ENCODE peak calls at places on chromosomes 13 and 19, in eight cellular contexts. A is ovary, H is neural progenitor cell, Y is tibial artery, R is cardiac muscle cell, M is breast epithelium, F is right atrium auricular region, C is RWPE2. I is an unnamed sample.
A peak's percentile ranks its signal among the peaks of the same experiment; 100 is the strongest.

GRCh38 chr19:15759962-15760565 is 22.3 kb downstream of the OR10H3 start:
- DNase-seq in R (no peak), Y (no peak), A (no peak), H (no peak), C (no peak), M (no peak), F (no peak), I (no peak)

GRCh38 chr19:16167055-16167454 is 6.3 kb downstream of the CIB3 start:
- DNase-seq in R (no peak), C (no peak), F (no peak), Y (no peak), H (no peak), A (no peak), M (no peak), I (no peak)

GRCh38 chr19:3302755-3303154 is 63.6 kb upstream of the NFIC start:
- DNase-seq in F (no peak), C (no peak), A (no peak), R (no peak), H (no peak), Y (no peak), M (no peak), I (no peak)

GRCh38 chr19:56507446-56508281 is at the start of gene ZNF471:
- DNase-seq in A (peak; percentile 99), Y (peak; percentile 99), H (peak; percentile 96), R (peak; percentile 99), M (peak; percentile 97), F (peak; percentile 96), C (peak; percentile 86), I (peak; percentile 99)

GRCh38 chr13:72166102-72166660 is 299.2 kb upstream of the DACH1 start:
- DNase-seq in C (no peak), A (no peak), R (no peak), F (no peak), M (no peak), Y (no peak), H (no peak), I (no peak)

GRCh38 chr19:5961969-5962945 is 15.7 kb downstream of the RANBP3 start:
- DNase-seq in M (peak; percentile 64), R (peak; percentile 62), A (no peak), H (no peak), Y (peak; percentile 54), F (no peak), C (no peak), I (no peak)

GRCh38 chr13:22432690-22433089 is 748.1 kb upstream of the SGCG start:
- DNase-seq in C (no peak), H (no peak), A (no peak), M (no peak), F (no peak), R (no peak), Y (no peak), I (no peak)

GRCh38 chr13:30453727-30454126 is 12.0 kb downstream of the HMGB1 start:
- DNase-seq in H (no peak), Y (no peak), F (no peak), M (no peak), A (no peak), C (no peak), R (peak; percentile 24), I (no peak)

GRCh38 chr19:18290250-18291018 is 9.0 kb upstream of the JUND start:
- DNase-seq in R (peak; percentile 43), M (no peak), Y (no peak), F (no peak), H (no peak), C (no peak), A (no peak), I (peak; percentile 50)

GRCh38 chr19:32418155-32418554 is 12.6 kb downstream of the DPY19L3 start:
- DNase-seq in C (no peak), F (no peak), M (no peak), H (no peak), Y (no peak), A (no peak), R (no peak), I (no peak)

GRCh38 chr19:29478578-29479565 is 46.9 kb upstream of the VSTM2B start:
- DNase-seq in C (no peak), A (no peak), F (no peak), R (no peak), Y (no peak), M (no peak), H (peak; percentile 85), I (no peak)

GRCh38 chr13:25687622-25688225 is 315.9 kb downstream of the ATP8A2 start:
- DNase-seq in Y (no peak), A (no peak), C (no peak), R (peak; percentile 23), H (no peak), M (no peak), F (no peak), I (peak; percentile 15)

GRCh38 chr19:11673608-11674041 is 65.1 kb downstream of the ZNF823 start:
- DNase-seq in A (peak; percentile 76), Y (peak; percentile 67), C (no peak), R (peak; percentile 83), F (peak; percentile 81), H (peak; percentile 91), M (peak; percentile 78), I (peak; percentile 53)

GRCh38 chr19:50467566-50467965 is 8.7 kb upstream of the EMC10 start:
- DNase-seq in F (no peak), Y (no peak), A (no peak), H (no peak), R (no peak), C (no peak), M (no peak), I (no peak)

GRCh38 chr19:50464348-50464747 is 12.0 kb upstream of the EMC10 start:
- DNase-seq in R (no peak), A (no peak), C (no peak), H (no peak), M (no peak), F (no peak), Y (no peak), I (no peak)

GRCh38 chr19:50465000-50465399 is 11.3 kb upstream of the EMC10 start:
- DNase-seq in F (no peak), R (no peak), Y (no peak), A (no peak), C (no peak), M (no peak), H (no peak), I (no peak)

GRCh38 chr19:50462970-50463369 is 13.3 kb upstream of the EMC10 start:
- DNase-seq in C (no peak), H (no peak), A (no peak), F (no peak), Y (no peak), R (no peak), M (no peak), I (no peak)

DNA sequence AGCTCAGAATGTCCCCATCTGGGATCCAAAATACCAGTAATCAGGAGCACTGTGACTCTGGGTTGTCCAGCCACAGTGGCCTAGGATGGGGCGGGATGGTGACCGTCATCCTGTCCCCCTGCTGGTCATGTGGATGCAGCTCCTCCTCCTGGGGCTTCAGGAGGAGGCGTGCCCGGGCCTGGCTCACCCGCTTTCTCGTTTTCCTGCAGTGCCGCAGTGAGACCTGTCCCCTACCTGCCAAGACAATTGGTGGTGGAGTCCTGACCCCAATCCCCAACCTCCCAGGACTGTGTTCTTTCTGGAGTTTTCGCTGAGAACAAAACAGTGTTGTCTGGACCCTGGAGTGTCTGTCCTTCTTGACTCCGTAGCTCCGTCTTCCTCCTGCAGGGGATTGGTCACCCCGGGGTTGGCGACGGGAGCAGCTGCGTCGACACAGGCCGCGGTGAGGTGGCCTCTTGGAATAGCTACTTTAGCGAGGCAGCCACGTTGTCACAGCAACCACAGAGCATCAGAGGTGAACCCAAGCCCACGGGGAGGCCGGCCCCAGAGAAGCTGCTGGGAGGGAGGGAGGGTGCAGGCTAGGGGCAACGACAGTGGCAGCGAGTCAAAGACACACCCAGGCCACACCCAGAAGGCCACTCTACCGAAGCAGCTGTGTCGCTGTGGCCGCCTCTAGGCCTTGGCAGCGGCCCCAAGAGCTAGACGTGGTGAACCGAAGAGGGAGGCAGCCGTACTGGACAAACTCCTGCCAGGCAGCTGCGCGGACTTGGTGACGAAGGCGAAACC is 10.1 kb upstream of the EMC10 start:
- DNase-seq in Y (no peak), M (no peak), H (peak; percentile 82), R (no peak), F (no peak), C (no peak), A (no peak), I (no peak)
- TF ChIP-seq CTCF in Y (no peak), M (no peak), H (peak; percentile 70), R (no peak), F (no peak), C (no peak), A (no peak), I (no peak)

GRCh38 chr13:98394820-98395510 is 181.9 kb downstream of the STK24 start:
- DNase-seq in M (no peak), H (no peak), R (no peak), F (peak; percentile 42), A (no peak), C (no peak), Y (no peak), I (no peak)
- H3K36me3 ChIP-seq in M (no peaks in the 10 kb centered on the region), H (no peaks in the 10 kb centered on the region), R (peaks cover 3% of the 10 kb centered on the region), F (peaks cover 34% of the 10 kb centered on the region), A (no peaks in the 10 kb centered on the region), C (no peaks in the 10 kb centered on the region), Y (peaks cover 54% of the 10 kb centered on the region), I (no peaks in the 10 kb centered on the region)

GRCh38 chr13:52670726-52671125 is 18.1 kb downstream of the SUGT1 start:
- DNase-seq in C (no peak), A (no peak), H (no peak), M (no peak), Y (no peak), F (no peak), R (no peak), I (no peak)

GRCh38 chr13:52669677-52670076 is 17.0 kb downstream of the SUGT1 start:
- DNase-seq in M (no peak), H (no peak), Y (no peak), R (no peak), F (no peak), C (no peak), A (no peak), I (no peak)

GRCh38 chr13:52664269-52664668 is 11.6 kb downstream of the SUGT1 start:
- DNase-seq in C (no peak), F (no peak), H (no peak), A (no peak), M (no peak), Y (no peak), R (no peak), I (no peak)

GRCh38 chr13:52659340-52659739 is 6.7 kb downstream of the SUGT1 start:
- DNase-seq in C (no peak), F (no peak), M (no peak), R (no peak), Y (no peak), A (no peak), H (no peak), I (no peak)

DNA sequence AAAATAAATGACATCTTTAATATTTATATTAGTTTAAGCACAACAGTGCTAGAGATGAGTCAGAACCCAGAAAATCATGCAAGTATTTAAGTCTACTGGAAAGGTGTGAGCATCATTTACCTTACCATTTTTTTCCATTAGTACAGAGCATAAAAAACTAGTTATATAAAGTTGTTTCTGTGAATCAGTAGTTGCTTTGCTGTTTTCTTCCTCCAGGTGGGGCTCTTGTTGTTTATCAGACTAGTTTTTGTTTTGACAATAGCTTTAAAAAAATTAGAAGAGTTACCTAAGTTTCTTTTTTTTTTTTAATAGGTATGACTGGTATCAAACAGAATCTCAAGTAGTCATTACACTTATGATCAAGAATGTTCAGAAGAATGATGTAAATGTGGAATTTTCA is 12.7 kb downstream of the SUGT1 start:
- DNase-seq in H (peak; percentile 23), R (peak; percentile 29), Y (no peak), F (no peak), C (no peak), M (no peak), A (no peak), I (no peak)
- TF ChIP-seq CTCF in H (peak; percentile 67), R (peak; percentile 53), Y (no peak), F (no peak), C (peak; percentile 62), M (no peak), A (no peak), I (no peak)

GRCh38 chr19:40768936-40769335 is 6.4 kb upstream of the MIA start:
- DNase-seq in H (no peak), R (no peak), M (no peak), F (no peak), Y (no peak), C (no peak), A (no peak), I (no peak)
- H3K36me3 ChIP-seq in H (no peaks in the 10 kb centered on the region), R (peaks cover 18% of the 10 kb centered on the region), M (no peaks in the 10 kb centered on the region), F (peaks cover 26% of the 10 kb centered on the region), Y (peaks cover 55% of the 10 kb centered on the region), C (peaks cover 22% of the 10 kb centered on the region), A (no peaks in the 10 kb centered on the region), I (no peaks in the 10 kb centered on the region)